ENCODE peak calls at places on chromosomes 13 and 19, in seven cellular contexts. Y is HCT116, T is HepG2, N is K562, P is A549, W is SK-N-SH, M is Panc1. I is an unnamed sample.

GRCh38 chr19:28737021-28737525 is 475.9 kb downstream of the UQCRFS1 start:
- DNase-seq in T (peak), N (peak), Y (no peak), W (no peak), M (no peak), P (no peak), I (no peak)

GRCh38 chr19:34308381-34309367 is 54.3 kb downstream of the GARRE1 start:
- DNase-seq in P (no peak), T (no peak), Y (no peak), M (no peak), W (no peak), N (no peak), I (no peak)

GRCh38 chr19:1767464-1767933 is 14.2 kb downstream of the ONECUT3 start:
- DNase-seq in M (no peak), W (peak), Y (no peak), T (no peak), N (peak), P (peak), I (peak)

GRCh38 chr13:78680611-78681010 is 21.7 kb upstream of the OBI1 start:
- DNase-seq in W (no peak), M (no peak), Y (no peak), P (no peak), T (no peak), N (no peak), I (no peak)

GRCh38 chr13:94205896-94206295 is 273.6 kb downstream of the DCT start:
- DNase-seq in N (no peak), P (no peak), M (no peak), W (no peak), T (no peak), Y (no peak), I (no peak)

GRCh38 chr19:18596752-18597157 is 8.2 kb downstream of the REX1BD start:
- DNase-seq in W (peak), P (no peak), T (peak), N (peak), M (no peak), Y (peak), I (peak)

GRCh38 chr13:109700176-109700575 is 86.2 kb downstream of the IRS2 start:
- DNase-seq in P (no peak), T (no peak), M (no peak), Y (no peak), W (peak), N (peak), I (peak)

GRCh38 chr13:108919036-108919907 is 289.9 kb downstream of the MYO16 start:
- DNase-seq in P (peak), Y (no peak), T (no peak), M (no peak), N (no peak), W (no peak), I (no peak)

GRCh38 chr13:110119943-110120905 is 186.7 kb downstream of the COL4A1 start:
- DNase-seq in M (no peak), T (no peak), N (no peak), Y (no peak), P (peak), W (no peak), I (no peak)

GRCh38 chr13:26021516-26021915 is 30.3 kb downstream of the SHISA2 start:
- DNase-seq in Y (no peak), M (no peak), T (no peak), P (no peak), N (no peak), W (no peak), I (no peak)

GRCh38 chr19:48717059-48717395 is 2.5 kb downstream of the MAMSTR start:
- DNase-seq in T (no peak), N (no peak), M (no peak), Y (no peak), P (no peak), W (no peak), I (no peak)

GRCh38 chr13:111486331-111486730 is 165.9 kb downstream of the TEX29 start:
- DNase-seq in M (no peak), N (no peak), P (no peak), W (no peak), Y (no peak), T (no peak), I (no peak)

GRCh38 chr13:51585696-51586095 is 1.4 kb downstream of the WDFY2 start:
- DNase-seq in M (no peak), N (peak), P (no peak), T (no peak), Y (no peak), W (no peak), I (no peak)

GRCh38 chr13:101018720-101019119 is 344.1 kb upstream of the TMTC4 start:
- DNase-seq in W (no peak), M (no peak), T (no peak), N (no peak), P (no peak), Y (no peak), I (no peak)

GRCh38 chr13:30107536-30108136 is 199.7 kb downstream of the KATNAL1 start:
- DNase-seq in W (no peak), T (no peak), Y (no peak), N (no peak), P (no peak), M (no peak), I (peak)

GRCh38 chr13:79936368-79937136 is 404.4 kb downstream of the SPRY2 start:
- DNase-seq in N (no peak), M (peak), T (peak), W (peak), Y (no peak), P (peak), I (no peak)

GRCh38 chr13:29756506-29756905 is 93.9 kb downstream of the UBL3 start:
- DNase-seq in M (no peak), W (no peak), T (no peak), Y (no peak), N (no peak), P (no peak), I (no peak)

GRCh38 chr13:104841110-104841509 is 1694.4 kb downstream of the EFNB2 start:
- DNase-seq in Y (no peak), T (no peak), W (no peak), M (no peak), N (no peak), P (no peak), I (no peak)

GRCh38 chr13:85719749-85720148 is 79.5 kb downstream of the SLITRK6 start:
- DNase-seq in W (no peak), Y (no peak), M (no peak), N (no peak), T (no peak), P (no peak), I (no peak)

GRCh38 chr13:68056816-68057710 is 826.9 kb upstream of the PCDH9 start:
- DNase-seq in N (no peak), T (peak), Y (no peak), M (peak), W (no peak), P (peak), I (no peak)

DNA sequence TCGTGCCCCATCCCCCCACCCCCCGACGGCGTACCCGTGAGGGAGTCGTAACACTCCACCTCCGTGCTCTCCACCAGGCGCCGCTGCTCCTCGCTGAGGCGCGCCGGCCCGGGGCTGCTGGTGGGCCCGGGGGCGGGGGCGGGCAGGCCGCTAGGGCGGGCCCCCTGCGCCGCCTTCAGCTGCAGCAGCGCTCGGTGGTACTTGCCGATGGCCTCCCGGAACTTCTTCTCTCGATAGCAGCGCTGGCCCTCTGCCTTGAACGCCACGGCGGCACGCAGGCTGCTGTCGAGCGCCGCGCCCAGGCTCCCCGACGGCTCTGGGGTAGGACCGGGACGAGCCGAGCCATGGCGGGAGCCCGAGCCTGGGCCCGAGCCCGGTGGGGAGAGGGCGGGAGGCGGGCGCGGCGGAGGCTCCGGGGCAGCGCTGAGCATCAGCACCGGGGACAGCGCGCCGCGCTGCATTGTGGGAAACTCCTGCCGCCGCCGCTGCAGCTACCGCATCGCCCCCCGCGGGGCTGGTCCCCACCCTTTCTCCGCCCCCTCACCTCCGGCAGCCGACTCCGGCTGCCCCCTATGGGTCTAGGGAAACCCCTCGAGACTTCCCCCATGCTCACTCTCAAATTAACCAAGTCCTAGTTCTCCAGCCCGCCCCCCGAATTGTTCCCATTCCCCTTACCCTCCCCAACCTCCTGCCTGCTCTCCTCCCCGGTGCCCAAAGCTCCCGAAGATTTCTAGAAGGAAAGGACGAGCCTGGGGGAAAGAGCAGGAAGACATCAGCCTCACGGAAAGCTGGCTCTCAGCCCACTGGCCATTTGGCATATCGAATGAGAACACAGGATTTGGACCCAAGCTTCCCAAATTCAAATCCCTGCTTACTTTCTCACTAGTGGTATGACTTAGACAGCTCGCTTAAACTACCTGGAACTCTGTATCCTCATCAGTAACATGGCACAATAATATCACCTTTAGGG is at the start of gene TTC9B:
- DNase-seq in W (peak), P (no peak), M (no peak), T (no peak), Y (no peak), N (peak), I (no peak)
- TF ChIP-seq REST in W (peak), P (peak), M (no peak), T (peak), Y (no peak), N (peak), I (peak)

DNA sequence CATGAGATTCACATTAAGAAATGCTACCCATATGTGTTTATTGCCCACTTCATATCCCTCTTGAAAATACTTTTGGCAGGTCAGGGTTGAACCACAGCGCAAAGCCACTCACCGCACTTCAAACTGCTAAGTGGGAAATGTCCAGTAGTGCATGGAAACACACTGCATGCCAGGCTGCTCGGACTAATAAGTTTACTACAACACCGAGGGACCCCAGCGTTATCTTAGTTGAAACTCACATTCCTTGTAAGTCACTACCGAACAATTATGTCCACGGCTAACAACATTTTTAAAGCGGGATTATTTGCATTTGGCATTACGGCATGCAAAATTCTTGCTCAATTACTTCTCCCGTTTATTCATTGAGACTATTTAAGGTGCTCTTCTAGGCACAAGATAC is 4.0 kb downstream of the BRD4 start:
- DNase-seq in M (no peak), T (no peak), P (no peak), N (no peak), W (no peak), Y (no peak), I (no peak)
- H3K4me3 ChIP-seq in M (no peak), T (no peak), P (no peak), N (no peak), W (no peak), Y (no peak), I (no peak)

GRCh38 chr13:28716511-28716910 is 2.3 kb downstream of the SLC46A3 start:
- DNase-seq in P (no peak), T (no peak), N (peak), Y (peak), M (peak), W (no peak), I (no peak)
- TF ChIP-seq REST in P (no peak), T (no peak), N (no peak), Y (no peak), M (no peak), W (no peak), I (no peak)

GRCh38 chr19:10819124-10820060 is 16.6 kb downstream of the TMED1 start:
- DNase-seq in M (no peak), Y (no peak), P (no peak), N (no peak), W (no peak), T (no peak), I (no peak)

GRCh38 chr19:10817291-10818038 is 18.5 kb downstream of the TMED1 start:
- DNase-seq in T (no peak), N (no peak), P (no peak), Y (no peak), W (peak), M (no peak), I (no peak)

GRCh38 chr19:10816691-10817090 is 19.3 kb downstream of the TMED1 start:
- DNase-seq in Y (no peak), T (no peak), N (no peak), M (no peak), P (no peak), W (peak), I (no peak)

GRCh38 chr19:10818306-10819123 is 17.5 kb downstream of the TMED1 start:
- DNase-seq in N (no peak), T (no peak), Y (no peak), M (no peak), P (no peak), W (peak), I (no peak)

GRCh38 chr19:10820173-10820572 is 15.8 kb downstream of the TMED1 start:
- DNase-seq in N (peak), Y (no peak), P (peak), W (peak), T (no peak), M (no peak), I (no peak)
- H3K4me3 ChIP-seq in N (no peak), Y (no peak), P (no peak), W (no peak), T (no peak), M (no peak), I (no peak)

GRCh38 chr19:4393947-4394590 is 6.3 kb downstream of the SH3GL1 start:
- DNase-seq in N (no peak), Y (no peak), M (no peak), P (no peak), T (no peak), W (no peak), I (no peak)

GRCh38 chr19:4390862-4391693 is 9.3 kb downstream of the SH3GL1 start:
- DNase-seq in P (no peak), T (peak), Y (no peak), N (no peak), M (no peak), W (no peak), I (no peak)

GRCh38 chr19:4389511-4390016 is 10.8 kb downstream of the SH3GL1 start:
- DNase-seq in M (no peak), N (no peak), P (no peak), T (no peak), Y (no peak), W (no peak), I (no peak)

GRCh38 chr19:4390017-4390861 is 10.1 kb downstream of the SH3GL1 start:
- DNase-seq in W (no peak), M (no peak), P (no peak), T (no peak), N (no peak), Y (no peak), I (no peak)

DNA sequence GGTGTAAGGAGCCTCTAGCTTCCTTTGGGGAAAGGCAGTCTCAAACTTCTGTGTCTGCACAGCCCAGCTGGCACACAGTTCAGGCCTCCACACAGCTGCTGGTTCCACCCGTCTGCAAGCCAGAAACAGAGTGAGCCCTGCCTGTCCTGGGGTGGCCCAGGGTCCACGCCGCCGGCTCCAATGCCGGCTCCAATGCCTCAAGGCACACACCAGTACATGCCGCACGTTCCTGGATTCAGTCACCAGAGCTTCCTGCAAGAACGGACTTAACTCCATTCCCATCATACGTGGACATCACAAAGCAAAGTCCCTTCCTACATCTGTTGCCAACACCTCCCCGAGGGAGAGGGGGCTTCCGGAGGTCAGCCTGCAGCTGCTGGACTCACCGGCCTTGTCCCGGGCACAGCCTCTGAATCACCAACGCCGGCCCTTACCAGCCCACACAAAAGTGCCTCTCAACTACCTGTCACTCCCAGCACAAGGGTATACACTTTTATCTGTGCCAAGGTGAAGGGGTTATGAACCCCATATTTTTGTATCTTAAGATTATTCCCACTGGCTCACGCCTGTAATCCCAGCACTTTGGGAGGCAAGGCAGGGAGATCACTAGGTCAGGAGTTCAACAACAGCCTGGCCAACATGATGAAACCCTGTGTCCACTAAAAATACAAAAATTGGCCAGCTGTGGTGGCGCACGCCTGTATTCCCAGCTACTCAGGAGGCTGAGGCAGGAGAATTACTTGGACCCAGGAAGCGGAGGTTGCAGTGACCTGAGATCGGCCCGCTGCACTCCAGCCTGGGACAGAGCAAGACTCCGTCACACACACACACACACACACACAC is 8.4 kb downstream of the SH3GL1 start:
- DNase-seq in M (no peak), N (no peak), W (no peak), Y (no peak), T (peak), P (no peak), I (no peak)
- TF ChIP-seq REST in M (no peak), N (no peak), W (no peak), Y (no peak), T (no peak), P (no peak), I (no peak)

I was measured in HL-60.